ENCODE peak calls at places on chromosome 9, in ten cellular contexts. Y, M, Q, R, I, N, K, D, O and T are unnamed samples. For H3K36me3 and H3K27me3, the result is how much of the 10 kb centered on the place peaks cover.

GRCh38 chr9:113673726-113674125 is 202.4 kb upstream of the ZNF618 start:
- DNase-seq in O (no peak), K (no peak), M (no peak), Q (no peak), Y (no peak), I (no peak), N (no peak), D (no peak), R (no peak), T (no peak)

GRCh38 chr9:124242331-124243194 is 15.2 kb upstream of the NEK6 start:
- DNase-seq in I (no peak), Q (no peak), N (no peak), D (no peak), Y (no peak), R (peak), M (peak), K (no peak), O (peak), T (no peak)

GRCh38 chr9:109286571-109286977 is 34.3 kb downstream of the EPB41L4B start:
- DNase-seq in R (no peak), O (no peak), K (no peak), I (no peak), N (no peak), Y (peak), M (no peak), Q (no peak), D (peak), T (no peak)

GRCh38 chr9:121640076-121640475 is 11.4 kb upstream of the DAB2IP start:
- DNase-seq in N (peak), Q (peak), M (peak), Y (no peak), I (no peak), K (no peak), R (peak), O (no peak), D (no peak), T (no peak)

GRCh38 chr9:92894711-92895362 is 17.0 kb upstream of the ZNF484 start:
- DNase-seq in M (no peak), K (no peak), N (no peak), O (peak), Q (no peak), Y (no peak), D (no peak), I (no peak), R (no peak), T (no peak)

GRCh38 chr9:23322392-23322791 is 503.6 kb downstream of the ELAVL2 start:
- DNase-seq in D (no peak), O (no peak), Q (no peak), N (no peak), R (peak), Y (no peak), I (peak), M (no peak), K (no peak), T (no peak)

GRCh38 chr9:121850366-121850765 is 198.9 kb downstream of the DAB2IP start:
- DNase-seq in Q (no peak), Y (no peak), M (peak), D (no peak), O (no peak), I (no peak), N (no peak), K (no peak), R (no peak), T (no peak)

GRCh38 chr9:107283621-107284616 is 840 bp downstream of the RAD23B start:
- DNase-seq in O (peak), M (peak), Y (peak), Q (peak), K (peak), D (peak), R (peak), I (peak), N (peak), T (peak)

GRCh38 chr9:81058776-81059175 is 630.6 kb downstream of the TLE1 start:
- DNase-seq in N (no peak), Q (no peak), D (no peak), K (no peak), O (no peak), Y (no peak), R (no peak), I (no peak), M (no peak), T (no peak)

GRCh38 chr9:130263601-130264413 is 1.8 kb upstream of the HMCN2 start:
- DNase-seq in I (no peak), R (no peak), M (no peak), Y (no peak), O (peak), K (no peak), N (no peak), D (no peak), Q (no peak), T (no peak)

GRCh38 chr9:34929506-34930102 is 28.5 kb upstream of the PHF24 start:
- DNase-seq in O (no peak), R (peak), M (no peak), I (peak), K (no peak), N (peak), D (no peak), Y (no peak), Q (no peak), T (no peak)

GRCh38 chr9:20781086-20781485 is 97.0 kb downstream of the FOCAD start:
- DNase-seq in R (peak), O (no peak), D (no peak), I (no peak), Y (no peak), K (no peak), M (no peak), N (peak), Q (no peak), T (no peak)

GRCh38 chr9:92561374-92562329 is 25.9 kb upstream of the ECM2 start:
- DNase-seq in D (no peak), Q (no peak), I (no peak), K (no peak), O (no peak), R (no peak), Y (no peak), M (no peak), N (no peak), T (no peak)

GRCh38 chr9:90478821-90479220 is 163.8 kb downstream of the DIRAS2 start:
- DNase-seq in I (no peak), M (no peak), Q (no peak), Y (no peak), O (no peak), R (no peak), N (no peak), D (no peak), K (no peak), T (no peak)

GRCh38 chr9:115373000-115373709 is 255.2 kb upstream of the TNC start:
- DNase-seq in K (no peak), N (peak), R (no peak), D (no peak), O (no peak), I (no peak), M (no peak), Q (no peak), Y (peak), T (no peak)

GRCh38 chr9:121640486-121641227 is 10.8 kb upstream of the DAB2IP start:
- DNase-seq in M (no peak), I (no peak), K (no peak), O (no peak), D (no peak), R (no peak), Y (no peak), N (no peak), Q (no peak), T (no peak)

GRCh38 chr9:15357050-15357653 is 50.1 kb upstream of the TTC39B start:
- DNase-seq in I (no peak), R (peak), N (peak), Q (no peak), D (no peak), O (no peak), K (peak), Y (no peak), M (no peak), T (peak)

GRCh38 chr9:112867275-112867991 is 23.2 kb downstream of the SLC46A2 start:
- DNase-seq in Y (peak), M (no peak), R (peak), D (peak), K (no peak), O (peak), N (peak), Q (no peak), I (no peak), T (peak)

GRCh38 chr9:124659099-124659659 is 111.9 kb downstream of the NR6A1 start:
- DNase-seq in K (no peak), O (peak), Q (peak), R (peak), D (peak), Y (peak), N (peak), M (peak), I (peak), T (peak)

GRCh38 chr9:81719972-81720371 is 30.6 kb upstream of the TLE1 start:
- DNase-seq in R (no peak), I (no peak), O (no peak), N (peak), D (no peak), Q (no peak), M (no peak), K (no peak), Y (no peak), T (no peak)

GRCh38 chr9:80061940-80062339 is 490.2 kb downstream of the TLE4 start:
- DNase-seq in Y (peak), I (no peak), D (no peak), M (no peak), O (peak), N (no peak), K (no peak), R (peak), Q (no peak), T (no peak)

GRCh38 chr9:110967196-110967595 is 71.1 kb downstream of the LPAR1 start:
- DNase-seq in N (no peak), D (no peak), M (no peak), O (no peak), Y (no peak), Q (no peak), R (no peak), K (no peak), I (no peak), T (no peak)

GRCh38 chr9:122846371-122847060 is 18.1 kb upstream of the PDCL start:
- DNase-seq in O (no peak), M (no peak), D (no peak), Q (no peak), R (no peak), Y (no peak), N (no peak), I (no peak), K (no peak), T (peak)

GRCh38 chr9:69898714-69899209 is 78.1 kb downstream of the CFAP95 start:
- DNase-seq in I (no peak), R (no peak), N (peak), Q (no peak), D (no peak), O (no peak), Y (peak), M (no peak), K (no peak), T (no peak)

GRCh38 chr9:71506821-71507220 is 261.5 kb downstream of the CEMIP2 start:
- DNase-seq in N (no peak), R (no peak), Y (no peak), D (no peak), O (no peak), I (no peak), Q (no peak), M (no peak), K (no peak), T (no peak)

GRCh38 chr9:86239053-86239770 is 20.2 kb downstream of the C9orf153 start:
- DNase-seq in Y (no peak), O (no peak), R (no peak), D (no peak), Q (no peak), N (no peak), K (no peak), I (no peak), M (no peak), T (no peak)

GRCh38 chr9:125909497-125909896 is 162.3 kb downstream of the PBX3 start:
- DNase-seq in M (no peak), O (no peak), Q (no peak), D (no peak), I (no peak), K (no peak), R (no peak), Y (no peak), N (no peak), T (no peak)

GRCh38 chr9:114516913-114517312 is 11.6 kb upstream of the WHRN start:
- DNase-seq in Q (no peak), D (no peak), O (no peak), N (no peak), K (no peak), I (no peak), R (no peak), Y (no peak), M (no peak), T (no peak)

GRCh38 chr9:134177186-134177585 is 12.8 kb upstream of the RNU6ATAC start:
- DNase-seq in N (no peak), I (no peak), Y (no peak), Q (no peak), O (no peak), M (no peak), K (no peak), R (no peak), D (no peak), T (no peak)

GRCh38 chr9:97854696-97855485 is 1.9 kb downstream of the FOXE1 start:
- DNase-seq in N (no peak), Q (no peak), K (no peak), I (no peak), M (no peak), D (no peak), Y (no peak), O (no peak), R (no peak), T (no peak)
- H3K4me3 ChIP-seq in N (no peak), Q (peak), K (no peak), I (no peak), M (no peak), D (no peak), Y (peak), O (peak), R (no peak), T (no peak)

GRCh38 chr9:87515086-87515485 is 17.4 kb downstream of the DAPK1 start:
- DNase-seq in N (no peak), Q (no peak), R (no peak), I (no peak), Y (no peak), O (no peak), K (no peak), M (no peak), D (no peak), T (no peak)
- H3K36me3 ChIP-seq in N (under half), Q (under half), R (under half), I (under half), Y (half or more), O (under half), K (under half), M (under half), D (under half), T (under half)

GRCh38 chr9:38081356-38082108 is 12.5 kb upstream of the SHB start:
- DNase-seq in K (no peak), Y (peak), M (no peak), Q (no peak), I (no peak), R (no peak), N (no peak), O (no peak), D (no peak), T (no peak)

GRCh38 chr9:38082456-38083287 is 13.6 kb upstream of the SHB start:
- DNase-seq in K (no peak), O (no peak), Y (no peak), Q (no peak), R (no peak), M (no peak), I (no peak), D (no peak), N (no peak), T (no peak)

GRCh38 chr9:38084556-38084880 is 15.5 kb upstream of the SHB start:
- DNase-seq in R (peak), Q (no peak), M (no peak), Y (no peak), N (no peak), I (no peak), D (no peak), K (no peak), O (no peak), T (no peak)

GRCh38 chr9:38085308-38085707 is 16.3 kb upstream of the SHB start:
- DNase-seq in I (no peak), R (no peak), O (no peak), N (no peak), K (no peak), M (no peak), D (no peak), Y (no peak), Q (no peak), T (no peak)

GRCh38 chr9:38083858-38084555 is 15.0 kb upstream of the SHB start:
- DNase-seq in Q (no peak), O (no peak), R (no peak), K (no peak), D (no peak), I (no peak), N (no peak), Y (no peak), M (no peak), T (no peak)
- H3K27me3 ChIP-seq in Q (under half), O (under half), R (half or more), K (under half), D (under half), I (under half), N (under half), Y (under half), M (under half), T (under half)

DNA sequence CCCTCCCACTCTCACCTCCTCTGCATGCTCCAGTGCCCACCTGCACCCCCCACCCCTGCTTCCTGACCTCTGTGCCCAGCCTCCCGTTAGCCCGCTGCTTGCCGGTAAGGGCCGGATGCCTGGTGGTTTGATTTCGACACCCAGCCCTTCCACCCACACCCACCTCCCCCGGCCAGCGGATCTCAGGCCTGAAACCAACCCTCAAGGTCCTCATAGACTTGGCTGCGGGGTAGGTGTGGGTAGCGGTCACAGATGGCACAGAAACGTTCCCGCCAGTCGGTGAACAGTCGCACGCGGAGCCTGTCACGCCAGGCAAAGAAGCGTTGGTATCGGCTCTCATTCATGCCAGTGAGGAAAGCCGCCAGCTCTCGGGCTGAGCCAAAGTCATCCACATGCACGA is 1.4 kb downstream of the FUT7 start:
- DNase-seq in O (no peak), Y (no peak), K (no peak), M (peak), D (no peak), Q (no peak), R (no peak), I (no peak), N (no peak), T (no peak)
- H3K4me3 ChIP-seq in O (no peak), Y (no peak), K (peak), M (no peak), D (no peak), Q (no peak), R (no peak), I (no peak), N (no peak), T (peak)

DNA sequence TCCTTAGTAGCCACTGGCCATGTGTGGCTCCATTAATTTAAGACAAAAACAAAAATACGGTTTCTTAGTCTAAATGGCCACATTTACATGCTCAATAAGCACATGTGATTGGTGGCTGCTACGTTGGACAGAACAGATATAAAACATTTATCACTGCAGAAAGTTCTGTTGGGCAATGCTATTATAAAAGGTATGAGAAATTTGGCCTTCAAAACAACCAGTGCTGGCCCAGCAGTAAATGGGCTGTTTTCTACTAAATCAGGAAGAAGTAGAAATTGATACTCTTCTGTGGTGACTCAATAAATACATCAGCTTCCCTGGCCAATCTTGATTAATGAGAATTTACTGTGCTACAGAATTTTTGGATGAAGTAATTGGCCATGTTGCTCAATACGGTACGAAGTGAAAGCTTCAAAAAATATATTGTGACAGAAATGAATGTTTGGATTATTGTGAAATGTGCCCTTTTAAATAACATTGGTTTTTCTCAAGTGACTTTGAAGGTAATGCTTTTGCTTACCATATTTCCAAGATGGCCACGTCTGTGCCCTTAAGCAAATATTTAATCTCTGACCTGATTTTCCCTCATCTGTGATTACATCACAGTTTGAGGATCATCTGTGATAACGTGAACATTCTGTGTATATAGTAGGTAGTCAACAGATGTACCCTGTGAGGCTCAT is 4.2 kb downstream of the DNAJA1 start:
- DNase-seq in M (no peak), Y (no peak), I (no peak), R (no peak), K (no peak), D (no peak), O (no peak), N (peak), Q (no peak), T (no peak)
- H3K36me3 ChIP-seq in M (half or more), Y (half or more), I (under half), R (under half), K (half or more), D (under half), O (under half), N (under half), Q (half or more), T (half or more)

DNA sequence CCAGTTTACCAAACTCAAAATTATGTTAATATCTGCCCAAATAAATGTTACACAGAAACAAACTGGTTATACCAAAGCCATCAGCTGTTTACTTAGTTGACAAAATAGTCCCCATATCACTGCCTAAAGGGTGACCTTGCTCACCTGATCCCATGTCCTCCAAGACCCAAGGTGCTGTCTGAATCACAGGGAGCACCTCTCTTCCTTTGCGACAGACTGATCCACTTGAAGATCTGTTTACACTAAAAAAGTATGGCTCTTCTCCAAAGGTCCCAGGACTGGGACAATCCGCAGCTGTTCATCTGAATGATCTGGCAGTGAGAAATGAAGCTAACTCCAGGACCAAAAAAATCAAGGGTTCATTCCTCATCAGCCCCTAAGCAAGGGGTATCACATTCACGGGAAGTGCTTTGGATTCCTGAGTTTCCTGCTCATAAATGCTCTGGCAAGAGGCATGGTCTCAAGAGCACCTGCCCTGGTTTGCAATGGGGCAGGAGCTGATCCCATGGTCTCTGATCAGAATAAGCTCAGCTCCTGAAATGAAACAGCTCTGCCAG is 5.0 kb downstream of the PRUNE2 start:
- DNase-seq in K (no peak), O (no peak), D (no peak), Y (no peak), I (no peak), M (no peak), Q (no peak), R (no peak), N (no peak), T (no peak)
- H3K27me3 ChIP-seq in K (under half), O (under half), D (under half), Y (under half), I (under half), M (under half), Q (half or more), R (under half), N (under half), T (under half)

DNA sequence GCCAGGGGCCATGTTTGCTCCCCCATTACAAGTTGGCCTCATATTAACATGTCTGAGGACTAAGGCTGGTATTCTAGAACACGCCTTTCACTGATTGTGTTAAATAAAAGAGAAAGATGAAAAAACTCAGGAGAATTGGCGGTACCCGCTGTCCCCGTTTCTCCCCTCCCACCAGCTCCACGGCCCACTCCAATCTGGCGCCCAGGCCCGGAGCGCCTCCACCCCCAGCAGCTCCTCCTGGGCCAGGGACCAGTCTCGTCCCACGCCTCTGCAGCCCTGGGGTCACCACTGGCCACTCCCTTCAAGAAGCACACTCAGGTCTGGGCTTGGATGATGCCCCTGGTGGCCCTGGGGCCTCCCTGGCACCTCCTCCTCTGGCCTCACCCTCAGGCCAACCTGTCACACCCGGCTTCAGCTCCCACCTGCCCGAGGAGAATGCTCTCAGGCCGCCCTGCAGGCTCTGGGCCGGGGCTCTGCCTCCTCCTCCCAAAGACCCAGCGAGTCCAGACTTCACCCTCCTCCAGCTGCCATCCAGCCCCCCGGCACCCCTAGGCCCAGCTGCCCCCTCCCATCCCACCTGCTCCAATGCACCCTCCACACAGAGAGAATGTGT is 133.0 kb upstream of the PPP1R26 start:
- DNase-seq in N (no peak), D (no peak), M (peak), K (no peak), I (no peak), R (no peak), Y (no peak), Q (no peak), O (no peak), T (no peak)
- H3K4me3 ChIP-seq in N (no peak), D (no peak), M (no peak), K (no peak), I (no peak), R (no peak), Y (no peak), Q (no peak), O (no peak), T (no peak)

GRCh38 chr9:137018761-137019559 is 9.1 kb downstream of the ABCA2 start:
- DNase-seq in K (no peak), R (no peak), O (no peak), M (no peak), Y (no peak), I (no peak), N (no peak), D (no peak), Q (no peak), T (no peak)
- H3K36me3 ChIP-seq in K (under half), R (under half), O (under half), M (under half), Y (under half), I (under half), N (under half), D (under half), Q (half or more), T (under half)

GRCh38 chr9:135189497-135189896 is 102.0 kb downstream of the OLFM1 start:
- DNase-seq in I (no peak), D (no peak), Y (no peak), O (no peak), M (no peak), R (no peak), K (no peak), N (no peak), Q (no peak), T (no peak)
- H3K27me3 ChIP-seq in I (half or more), D (under half), Y (under half), O (half or more), M (under half), R (under half), K (under half), N (under half), Q (half or more), T (under half)